ENCODE peak calls at places on chromosomes 16 and 17, in four cellular contexts. B is Peyer's patch, D is transverse colon, R is testis. F is an unnamed sample.

GRCh38 chr17:57995076-57995956 is 7.3 kb upstream of the VEZF1 start:
- DNase-seq in B (peak), D (peak), R (peak), F (peak)

GRCh38 chr17:82789806-82790205 is 37.9 kb downstream of the TBCD start:
- DNase-seq in B (no peak), D (no peak), R (no peak), F (no peak)

GRCh38 chr16:76854234-76854633 is 336.8 kb upstream of the MON1B start:
- DNase-seq in B (no peak), D (no peak), R (no peak), F (no peak)

GRCh38 chr16:80931985-80932720 is 74.5 kb downstream of the CMC2 start:
- DNase-seq in B (peak), D (peak), R (peak), F (peak)

GRCh38 chr17:63571632-63572310 is 21.5 kb downstream of the DCAF7 start:
- DNase-seq in B (no peak), D (no peak), R (no peak), F (no peak)

GRCh38 chr17:45248132-45248936 is 13.6 kb downstream of the SPATA32 start:
- DNase-seq in B (peak), D (peak), R (no peak), F (peak)

GRCh38 chr17:47279062-47279801 is 25.6 kb downstream of the ITGB3 start:
- DNase-seq in B (peak), D (peak), R (no peak), F (peak)

GRCh38 chr17:57442914-57443571 is 186.7 kb downstream of the MSI2 start:
- DNase-seq in B (peak), D (peak), R (peak), F (no peak)

GRCh38 chr16:8801686-8802085 is 4.0 kb downstream of the PMM2 start:
- DNase-seq in B (no peak), D (no peak), R (no peak), F (no peak)
- TF ChIP-seq CTCF in B (no peak), D (no peak), R (no peak), F (no peak)

GRCh38 chr16:86517652-86518258 is 7.4 kb downstream of the FOXF1 start:
- DNase-seq in B (peak), D (peak), R (peak), F (peak)
- TF ChIP-seq CTCF in B (peak), D (peak), R (peak), F (peak)

GRCh38 chr17:565506-565905 is 149.1 kb downstream of the VPS53 start:
- DNase-seq in B (no peak), D (no peak), R (no peak), F (no peak)
- TF ChIP-seq CTCF in B (no peak), D (no peak), R (no peak), F (no peak)

GRCh38 chr17:77451894-77452852 is 311.4 kb downstream of the SEC14L1 start:
- DNase-seq in B (peak), D (peak), R (peak), F (no peak)
- TF ChIP-seq CTCF in B (no peak), D (no peak), R (no peak), F (no peak)

F was measured in GM13977.